ENCODE peak calls at places on chromosomes 1 and 21, in six cellular contexts. One of them, this sample, is unnamed.

GRCh38 chr21:35215870-35216269 is 166.8 kb upstream of the RUNX1 start:
- DNase-seq in A549: no peak
- DNase-seq in K562: no peak
- DNase-seq in IMR-90: no peak
- DNase-seq in GM12878: no peak
- DNase-seq in HepG2: no peak
- DNase-seq in this sample: no peak

GRCh38 chr1:111161843-111162242 is 21.8 kb downstream of the CEPT1 start:
- DNase-seq in K562: peak; percentile 79
- DNase-seq in IMR-90: peak; percentile 19
- DNase-seq in A549: no peak
- DNase-seq in HepG2: no peak
- DNase-seq in GM12878: no peak
- DNase-seq in this sample: no peak

GRCh38 chr21:44626673-44627143 is at the start of gene KRTAP10-9:
- DNase-seq in K562: no peak
- DNase-seq in A549: no peak
- DNase-seq in HepG2: no peak
- DNase-seq in IMR-90: no peak
- DNase-seq in GM12878: no peak
- DNase-seq in this sample: no peak

GRCh38 chr1:109482796-109483638 is 688 bp upstream of the ATXN7L2 start:
- DNase-seq in IMR-90: peak; percentile 13
- DNase-seq in K562: peak; percentile 34
- DNase-seq in A549: no peak
- DNase-seq in HepG2: no peak
- DNase-seq in GM12878: no peak
- DNase-seq in this sample: peak; percentile 63

GRCh38 chr1:8142955-8143629 is 117.0 kb upstream of the ERRFI1 start:
- DNase-seq in K562: no peak
- DNase-seq in IMR-90: peak; percentile 74
- DNase-seq in A549: no peak
- DNase-seq in HepG2: no peak
- DNase-seq in GM12878: no peak
- DNase-seq in this sample: no peak

GRCh38 chr1:16266411-16267118 is 29.6 kb upstream of the CPLANE2 start:
- DNase-seq in HepG2: no peak
- DNase-seq in A549: no peak
- DNase-seq in IMR-90: peak; percentile 56
- DNase-seq in GM12878: no peak
- DNase-seq in K562: peak; percentile 86
- DNase-seq in this sample: no peak

GRCh38 chr1:40050863-40051262 is 10.3 kb downstream of the CAP1 start:
- DNase-seq in HepG2: no peak
- DNase-seq in GM12878: no peak
- DNase-seq in IMR-90: no peak
- DNase-seq in A549: no peak
- DNase-seq in K562: no peak
- DNase-seq in this sample: no peak

GRCh38 chr21:44875341-44875740 is 1.9 kb upstream of the PTTG1IP start:
- DNase-seq in IMR-90: peak; percentile 22
- DNase-seq in GM12878: no peak
- DNase-seq in A549: no peak
- DNase-seq in K562: peak; percentile 51
- DNase-seq in HepG2: no peak
- DNase-seq in this sample: no peak

GRCh38 chr1:212677136-212677535 is 22.5 kb downstream of the BATF3 start:
- DNase-seq in GM12878: no peak
- DNase-seq in A549: no peak
- DNase-seq in IMR-90: no peak
- DNase-seq in HepG2: no peak
- DNase-seq in K562: no peak
- DNase-seq in this sample: no peak

GRCh38 chr21:45302082-45303061 is 14.7 kb upstream of the POFUT2 start:
- DNase-seq in GM12878: no peak
- DNase-seq in HepG2: no peak
- DNase-seq in K562: no peak
- DNase-seq in IMR-90: no peak
- DNase-seq in A549: no peak
- DNase-seq in this sample: no peak

GRCh38 chr1:240998441-240999015 is 358.5 kb downstream of the RGS7 start:
- DNase-seq in HepG2: peak; percentile 9
- DNase-seq in A549: no peak
- DNase-seq in GM12878: no peak
- DNase-seq in IMR-90: no peak
- DNase-seq in K562: no peak
- DNase-seq in this sample: no peak

GRCh38 chr1:81679972-81680371 is 120.8 kb upstream of the ADGRL2 start:
- DNase-seq in GM12878: no peak
- DNase-seq in K562: no peak
- DNase-seq in A549: no peak
- DNase-seq in IMR-90: peak; percentile 45
- DNase-seq in HepG2: peak; percentile 3
- DNase-seq in this sample: no peak

GRCh38 chr1:76948846-76949245 is 81.6 kb downstream of the ST6GALNAC5 start:
- DNase-seq in GM12878: no peak
- DNase-seq in HepG2: no peak
- DNase-seq in K562: no peak
- DNase-seq in IMR-90: no peak
- DNase-seq in A549: no peak
- DNase-seq in this sample: no peak

GRCh38 chr1:109214695-109215623 is 1.2 kb downstream of the SARS1 start:
- DNase-seq in K562: peak; percentile 89
- DNase-seq in A549: peak; percentile 48
- DNase-seq in GM12878: peak; percentile 25
- DNase-seq in IMR-90: peak; percentile 95
- DNase-seq in HepG2: peak; percentile 73
- DNase-seq in this sample: peak; percentile 77

GRCh38 chr1:109771712-109772657 is 8.3 kb upstream of the EPS8L3 start:
- DNase-seq in HepG2: peak; percentile 50
- DNase-seq in K562: no peak
- DNase-seq in GM12878: no peak
- DNase-seq in IMR-90: no peak
- DNase-seq in A549: no peak
- DNase-seq in this sample: no peak

GRCh38 chr1:43786201-43786958 is 79.0 kb downstream of the ST3GAL3 start:
- DNase-seq in IMR-90: peak; percentile 68
- DNase-seq in HepG2: no peak
- DNase-seq in A549: no peak
- DNase-seq in GM12878: no peak
- DNase-seq in K562: no peak
- DNase-seq in this sample: no peak

GRCh38 chr1:173202430-173203145 is 4.5 kb downstream of the TNFSF4 start:
- DNase-seq in IMR-90: peak; percentile 95
- DNase-seq in GM12878: no peak
- DNase-seq in K562: peak; percentile 52
- DNase-seq in HepG2: peak; percentile 42
- DNase-seq in A549: peak; percentile 15
- DNase-seq in this sample: peak; percentile 20

GRCh38 chr21:15494481-15494880 is 235.3 kb upstream of the USP25 start:
- DNase-seq in A549: no peak
- DNase-seq in IMR-90: no peak
- DNase-seq in GM12878: no peak
- DNase-seq in K562: no peak
- DNase-seq in HepG2: no peak
- DNase-seq in this sample: no peak

GRCh38 chr1:92749024-92749634 is 35.8 kb downstream of the EVI5 start:
- DNase-seq in K562: peak; percentile 76
- DNase-seq in IMR-90: peak; percentile 75
- DNase-seq in GM12878: no peak
- DNase-seq in HepG2: peak; percentile 62
- DNase-seq in A549: peak; percentile 36
- DNase-seq in this sample: peak; percentile 70

GRCh38 chr1:40630488-40631223 is 34.8 kb downstream of the RIMS3 start:
- DNase-seq in K562: peak; percentile 80
- DNase-seq in IMR-90: peak; percentile 19
- DNase-seq in GM12878: no peak
- DNase-seq in A549: peak; percentile 10
- DNase-seq in HepG2: peak; percentile 41
- DNase-seq in this sample: peak; percentile 62

GRCh38 chr1:157090196-157090647 is 9.4 kb downstream of the ETV3L start:
- DNase-seq in GM12878: no peak
- DNase-seq in K562: peak; percentile 88
- DNase-seq in IMR-90: peak; percentile 87
- DNase-seq in HepG2: peak; percentile 64
- DNase-seq in A549: peak; percentile 85
- DNase-seq in this sample: peak; percentile 92

GRCh38 chr1:9281907-9282306 is 10.8 kb upstream of the SPSB1 start:
- DNase-seq in K562: no peak
- DNase-seq in HepG2: no peak
- DNase-seq in IMR-90: no peak
- DNase-seq in A549: no peak
- DNase-seq in GM12878: no peak
- DNase-seq in this sample: no peak

GRCh38 chr1:167491586-167492408 is 26.5 kb downstream of the CD247 start:
- DNase-seq in K562: peak; percentile 52
- DNase-seq in A549: no peak
- DNase-seq in GM12878: no peak
- DNase-seq in IMR-90: no peak
- DNase-seq in HepG2: no peak
- DNase-seq in this sample: no peak

GRCh38 chr1:155126494-155127104 is 1.1 kb upstream of the EFNA1 start:
- DNase-seq in GM12878: no peak
- DNase-seq in A549: no peak
- DNase-seq in K562: peak; percentile 41
- DNase-seq in HepG2: peak; percentile 88
- DNase-seq in IMR-90: peak; percentile 27
- DNase-seq in this sample: peak; percentile 33

GRCh38 chr1:100438789-100439188 is 86.5 kb downstream of the CDC14A start:
- DNase-seq in A549: no peak
- DNase-seq in IMR-90: no peak
- DNase-seq in GM12878: no peak
- DNase-seq in K562: no peak
- DNase-seq in HepG2: no peak
- DNase-seq in this sample: no peak

GRCh38 chr1:173914366-173914871 is 2.7 kb downstream of the SERPINC1 start:
- DNase-seq in A549: peak; percentile 71
- DNase-seq in HepG2: peak; percentile 44
- DNase-seq in K562: peak; percentile 81
- DNase-seq in IMR-90: peak; percentile 18
- DNase-seq in GM12878: no peak
- DNase-seq in this sample: peak; percentile 73

GRCh38 chr1:227197064-227197463 is 121.2 kb downstream of the CDC42BPA start:
- DNase-seq in A549: no peak
- DNase-seq in K562: no peak
- DNase-seq in GM12878: no peak
- DNase-seq in HepG2: no peak
- DNase-seq in IMR-90: no peak
- DNase-seq in this sample: no peak

GRCh38 chr1:227190321-227190720 is 128.0 kb downstream of the CDC42BPA start:
- DNase-seq in HepG2: no peak
- DNase-seq in GM12878: no peak
- DNase-seq in K562: no peak
- DNase-seq in IMR-90: peak; percentile 53
- DNase-seq in A549: no peak
- DNase-seq in this sample: no peak

GRCh38 chr1:227191607-227192006 is 126.7 kb downstream of the CDC42BPA start:
- DNase-seq in HepG2: no peak
- DNase-seq in IMR-90: no peak
- DNase-seq in GM12878: no peak
- DNase-seq in K562: no peak
- DNase-seq in A549: no peak
- DNase-seq in this sample: no peak

DNA sequence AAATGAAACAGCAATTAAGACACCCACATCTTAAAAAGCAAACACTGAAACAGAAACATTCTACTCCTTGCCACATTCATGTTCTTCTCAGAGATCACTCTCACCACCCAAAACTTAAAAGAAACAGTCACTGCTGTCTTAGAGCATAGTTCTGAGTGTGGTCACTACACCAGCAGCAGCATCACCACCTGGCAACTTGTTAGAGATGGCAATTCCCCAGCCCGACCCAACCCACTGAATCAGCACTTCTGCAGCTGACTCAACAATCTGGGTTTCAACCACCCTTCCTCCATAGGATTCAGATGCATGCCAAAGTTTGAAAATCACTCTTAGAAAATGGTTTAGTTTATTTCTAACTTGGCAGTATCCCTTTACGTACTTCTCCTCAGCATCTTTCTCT is 126.1 kb downstream of the CDC42BPA start:
- DNase-seq in IMR-90: peak; percentile 98
- DNase-seq in K562: peak; percentile 55
- DNase-seq in GM12878: peak; percentile 28
- DNase-seq in HepG2: no peak
- DNase-seq in A549: no peak
- DNase-seq in this sample: no peak
- TF ChIP-seq BHLHE40 in IMR-90: peak; percentile 35
- TF ChIP-seq BHLHE40 in K562: no peak
- TF ChIP-seq BHLHE40 in GM12878: no peak
- TF ChIP-seq BHLHE40 in HepG2: no peak
- TF ChIP-seq BHLHE40 in A549: no peak
- TF ChIP-seq BHLHE40 in this sample: no peak

GRCh38 chr1:187715483-187715882 is 886.7 kb downstream of the PLA2G4A start:
- DNase-seq in HepG2: no peak
- DNase-seq in A549: no peak
- DNase-seq in IMR-90: no peak
- DNase-seq in GM12878: no peak
- DNase-seq in K562: no peak
- DNase-seq in this sample: no peak
- TF ChIP-seq BHLHE40 in HepG2: no peak
- TF ChIP-seq BHLHE40 in A549: no peak
- TF ChIP-seq BHLHE40 in IMR-90: no peak
- TF ChIP-seq BHLHE40 in GM12878: no peak
- TF ChIP-seq BHLHE40 in K562: no peak
- TF ChIP-seq BHLHE40 in this sample: no peak

DNA sequence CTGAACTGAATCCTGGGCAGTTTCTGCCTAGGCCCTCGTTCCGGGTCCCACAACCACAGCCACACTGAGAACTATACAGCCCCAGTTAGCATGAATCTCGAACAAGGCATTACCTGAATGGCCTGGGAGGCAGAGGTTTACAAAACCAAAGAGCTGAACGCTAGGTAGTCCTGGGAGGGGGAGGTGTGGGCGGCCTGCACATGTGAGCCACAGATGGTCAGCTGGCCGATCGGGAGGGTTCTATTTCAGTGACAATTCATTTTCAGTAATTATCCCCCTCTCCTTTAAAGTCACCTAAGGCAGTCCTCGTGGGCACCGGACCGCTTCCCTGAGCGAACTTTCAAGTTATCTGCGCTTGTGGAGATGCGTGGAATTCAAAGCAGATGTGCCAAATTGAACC is 111.9 kb downstream of the GLIS1 start:
- DNase-seq in IMR-90: no peak
- DNase-seq in A549: no peak
- DNase-seq in K562: no peak
- DNase-seq in HepG2: no peak
- DNase-seq in GM12878: no peak
- DNase-seq in this sample: no peak
- TF ChIP-seq BHLHE40 in IMR-90: no peak
- TF ChIP-seq BHLHE40 in A549: no peak
- TF ChIP-seq BHLHE40 in K562: no peak
- TF ChIP-seq BHLHE40 in HepG2: no peak
- TF ChIP-seq BHLHE40 in GM12878: no peak
- TF ChIP-seq BHLHE40 in this sample: no peak

GRCh38 chr21:37128069-37128468 is 55.0 kb downstream of the TTC3 start:
- DNase-seq in GM12878: no peak
- DNase-seq in A549: no peak
- DNase-seq in K562: no peak
- DNase-seq in IMR-90: no peak
- DNase-seq in HepG2: no peak
- DNase-seq in this sample: no peak

GRCh38 chr21:37136261-37136660 is 63.2 kb downstream of the TTC3 start:
- DNase-seq in K562: no peak
- DNase-seq in HepG2: no peak
- DNase-seq in GM12878: no peak
- DNase-seq in A549: no peak
- DNase-seq in IMR-90: no peak
- DNase-seq in this sample: no peak

GRCh38 chr21:37130971-37131370 is 57.9 kb downstream of the TTC3 start:
- DNase-seq in K562: no peak
- DNase-seq in GM12878: no peak
- DNase-seq in IMR-90: peak; percentile 44
- DNase-seq in HepG2: no peak
- DNase-seq in A549: no peak
- DNase-seq in this sample: no peak
- TF ChIP-seq BHLHE40 in K562: no peak
- TF ChIP-seq BHLHE40 in GM12878: no peak
- TF ChIP-seq BHLHE40 in IMR-90: no peak
- TF ChIP-seq BHLHE40 in HepG2: no peak
- TF ChIP-seq BHLHE40 in A549: no peak
- TF ChIP-seq BHLHE40 in this sample: no peak